ENCODE peak calls at places on chromosomes 13 and 19, in ten cellular contexts. U is H1, K is K562, F is esophagus muscularis mucosa, E is stomach, G is suprapubic skin, J is transverse colon, I is HepG2, Q is sigmoid colon, X is GM12878. N is an unnamed sample.

GRCh38 chr13:26888632-26889031 is 128.0 kb upstream of the GPR12 start:
- DNase-seq in U (no peak), K (no peak), F (no peak), E (no peak), G (no peak), J (no peak), I (no peak), Q (no peak), X (no peak), N (no peak)

GRCh38 chr19:41548954-41549688 is 26.8 kb upstream of the CEACAM21 start:
- DNase-seq in U (no peak), K (no peak), F (no peak), E (peak; percentile 43), G (no peak), J (peak; percentile 71), I (no peak), Q (no peak), X (no peak), N (no peak)

GRCh38 chr13:42041684-42042035 is 6.8 kb upstream of the DGKH start:
- DNase-seq in U (no peak), K (peak; percentile 10), F (no peak), E (peak; percentile 50), G (no peak), J (peak; percentile 62), I (no peak), Q (peak; percentile 86), X (peak; percentile 36), N (peak; percentile 73)

GRCh38 chr13:113297370-113297871 is 382 bp downstream of the LAMP1 start:
- DNase-seq in U (no peak), K (peak; percentile 59), F (no peak), E (no peak), G (peak; percentile 73), J (peak; percentile 26), I (no peak), Q (peak; percentile 77), X (no peak), N (no peak)

GRCh38 chr19:23554548-23554947 is 132.5 kb downstream of the ZNF675 start:
- DNase-seq in U (no peak), K (no peak), F (no peak), E (no peak), G (no peak), J (no peak), I (no peak), Q (no peak), X (no peak), N (no peak)

GRCh38 chr19:17560205-17560595 is 4.8 kb downstream of the COLGALT1 start:
- DNase-seq in U (no peak), K (no peak), F (no peak), E (no peak), G (no peak), J (no peak), I (no peak), Q (no peak), X (no peak), N (peak; percentile 75)

GRCh38 chr13:78631077-78631476 is 27.7 kb upstream of the POU4F1 start:
- DNase-seq in U (no peak), K (no peak), F (no peak), E (no peak), G (no peak), J (no peak), I (no peak), Q (no peak), X (no peak), N (no peak)

GRCh38 chr19:10876459-10877240 is 5.3 kb downstream of the CARM1 start:
- DNase-seq in U (no peak), K (no peak), F (no peak), E (no peak), G (no peak), J (peak; percentile 44), I (no peak), Q (no peak), X (peak; percentile 79), N (no peak)

GRCh38 chr13:98674968-98675528 is 77.4 kb downstream of the SLC15A1 start:
- DNase-seq in U (no peak), K (no peak), F (no peak), E (no peak), G (no peak), J (no peak), I (no peak), Q (no peak), X (no peak), N (peak; percentile 53)

GRCh38 chr19:17865364-17866311 is 5.9 kb downstream of the RPL18A start:
- DNase-seq in U (no peak), K (peak; percentile 45), F (no peak), E (peak; percentile 78), G (no peak), J (peak; percentile 81), I (no peak), Q (no peak), X (no peak), N (peak; percentile 81)

GRCh38 chr19:40671404-40671803 is 19.0 kb downstream of the NUMBL start:
- DNase-seq in U (no peak), K (no peak), F (no peak), E (no peak), G (no peak), J (no peak), I (no peak), Q (no peak), X (no peak), N (no peak)

GRCh38 chr19:46480409-46480808 is 9.0 kb upstream of the PNMA8A start:
- DNase-seq in U (no peak), K (no peak), F (no peak), E (no peak), G (no peak), J (peak; percentile 22), I (no peak), Q (peak; percentile 83), X (no peak), N (no peak)

GRCh38 chr13:23766199-23766771 is 122.9 kb downstream of the MIPEP start:
- DNase-seq in U (no peak), K (no peak), F (no peak), E (no peak), G (no peak), J (no peak), I (no peak), Q (no peak), X (no peak), N (no peak)

GRCh38 chr13:29527916-29528315 is 67.6 kb downstream of the SLC7A1 start:
- DNase-seq in U (no peak), K (no peak), F (no peak), E (no peak), G (peak; percentile 31), J (no peak), I (no peak), Q (no peak), X (no peak), N (no peak)

GRCh38 chr19:58279042-58279924 is 528 bp downstream of the ZNF8 start:
- DNase-seq in U (peak; percentile 25), K (peak; percentile 84), F (peak; percentile 92), E (peak; percentile 63), G (peak; percentile 80), J (peak; percentile 63), I (peak; percentile 62), Q (peak; percentile 84), X (no peak), N (peak; percentile 91)

GRCh38 chr13:94435604-94436226 is 43.8 kb downstream of the DCT start:
- DNase-seq in U (no peak), K (peak; percentile 25), F (peak; percentile 14), E (no peak), G (no peak), J (no peak), I (peak; percentile 27), Q (no peak), X (no peak), N (no peak)
- TF ChIP-seq EP300 in U (no peak), K (no peak), F (no peak), E (no peak), G (no peak), J (no peak), I (no peak), Q (no peak), X (no peak), N (no peak)

GRCh38 chr19:48719263-48720171 is at the start of gene MAMSTR:
- DNase-seq in U (no peak), K (peak; percentile 44), F (no peak), E (no peak), G (peak; percentile 75), J (no peak), I (no peak), Q (no peak), X (no peak), N (peak; percentile 87)
- TF ChIP-seq POLR2A in U (no peak), K (no peak), F (no peak), E (no peak), G (no peak), J (no peak), I (peak; percentile 31), Q (no peak), X (no peak), N (no peak)

GRCh38 chr19:5671600-5671999 is 8.7 kb downstream of the MICOS13 start:
- DNase-seq in U (no peak), K (no peak), F (no peak), E (no peak), G (no peak), J (no peak), I (no peak), Q (no peak), X (no peak), N (no peak)

GRCh38 chr19:5666921-5667610 is 13.2 kb downstream of the MICOS13 start:
- DNase-seq in U (no peak), K (no peak), F (no peak), E (no peak), G (no peak), J (no peak), I (no peak), Q (no peak), X (no peak), N (no peak)

GRCh38 chr19:5667751-5668271 is 12.5 kb downstream of the MICOS13 start:
- DNase-seq in U (peak; percentile 73), K (no peak), F (no peak), E (no peak), G (no peak), J (no peak), I (no peak), Q (no peak), X (no peak), N (peak; percentile 81)

GRCh38 chr19:5665781-5666513 is 14.4 kb downstream of the MICOS13 start:
- DNase-seq in U (no peak), K (peak; percentile 41), F (no peak), E (no peak), G (no peak), J (no peak), I (peak; percentile 69), Q (no peak), X (peak; percentile 20), N (no peak)

GRCh38 chr19:5669212-5669611 is 11.1 kb downstream of the MICOS13 start:
- DNase-seq in U (no peak), K (no peak), F (no peak), E (no peak), G (no peak), J (no peak), I (no peak), Q (no peak), X (no peak), N (no peak)
- TF ChIP-seq POLR2AphosphoS5 in U (no peak), K (peak; percentile 57), F (no peak), E (no peak), G (no peak), J (no peak), I (no peak), Q (no peak), X (no peak), N (no peak)

DNA sequence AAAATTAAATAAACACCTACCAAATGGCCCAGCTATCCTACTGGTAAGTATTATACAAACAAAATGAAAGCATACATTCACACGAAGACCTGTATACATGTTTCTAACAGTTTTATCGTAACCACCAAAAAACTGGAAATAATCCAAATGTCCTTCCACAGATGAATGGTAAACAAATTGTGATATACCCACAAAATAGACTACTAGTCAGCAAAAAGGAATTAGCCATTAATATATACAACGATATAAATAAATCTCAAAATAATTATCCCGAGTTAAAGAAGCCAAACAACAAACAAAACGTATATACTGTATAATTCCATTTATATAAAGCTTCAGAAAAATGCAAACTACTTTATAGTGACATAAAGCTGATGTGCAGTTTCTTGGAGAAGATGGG is 106.3 kb upstream of the SERTM1 start:
- DNase-seq in U (no peak), K (no peak), F (no peak), E (no peak), G (no peak), J (no peak), I (no peak), Q (no peak), X (no peak), N (no peak)
- TF ChIP-seq EP300 in U (no peak), K (no peak), F (no peak), E (no peak), G (no peak), J (no peak), I (no peak), Q (no peak), X (no peak), N (no peak)

N was measured in upper lobe of left lung.